ENCODE peak calls at places on chromosomes 5 and 9, in six cellular contexts. Z is heart left ventricle, M is HL-60, C is tibial artery, D is brain microvascular endothelial cell, Q is mammary epithelial cell. O is an unnamed sample.

GRCh38 chr5:1320436-1321344 is 24.2 kb downstream of the CLPTM1L start:
- DNase-seq in Z (no peak), M (no peak), C (peak), D (no peak), Q (no peak), O (no peak)

GRCh38 chr5:7396169-7397004 is 449 bp downstream of the ADCY2 start:
- DNase-seq in Z (no peak), M (no peak), C (no peak), D (no peak), Q (no peak), O (no peak)

GRCh38 chr5:147426928-147427327 is 82.9 kb downstream of the DPYSL3 start:
- DNase-seq in Z (no peak), M (no peak), C (no peak), D (no peak), Q (no peak), O (no peak)

GRCh38 chr5:4700082-4700481 is 440.0 kb upstream of the ADAMTS16 start:
- DNase-seq in Z (peak), M (no peak), C (peak), D (peak), Q (peak), O (no peak)

GRCh38 chr9:14281136-14281795 is 32.7 kb downstream of the NFIB start:
- DNase-seq in Z (no peak), M (no peak), C (no peak), D (no peak), Q (no peak), O (no peak)

GRCh38 chr5:3303777-3304176 is 291.9 kb upstream of the IRX1 start:
- DNase-seq in Z (no peak), M (no peak), C (no peak), D (no peak), Q (no peak), O (no peak)

GRCh38 chr5:169213479-169213878 is 87.5 kb downstream of the SLIT3 start:
- DNase-seq in Z (no peak), M (no peak), C (no peak), D (no peak), Q (peak), O (no peak)

GRCh38 chr5:38719403-38719802 is 126.4 kb upstream of the OSMR start:
- DNase-seq in Z (no peak), M (no peak), C (no peak), D (no peak), Q (no peak), O (no peak)

GRCh38 chr9:127927457-127928231 is 2.9 kb downstream of the PIP5KL1 start:
- DNase-seq in Z (no peak), M (no peak), C (no peak), D (no peak), Q (peak), O (no peak)

GRCh38 chr5:96149546-96149945 is 187.9 kb upstream of the ELL2 start:
- DNase-seq in Z (no peak), M (no peak), C (no peak), D (peak), Q (peak), O (no peak)

GRCh38 chr9:80699551-80699998 is 989.8 kb downstream of the TLE1 start:
- DNase-seq in Z (no peak), M (no peak), C (no peak), D (peak), Q (peak), O (no peak)

GRCh38 chr9:114737118-114737517 is 55.1 kb upstream of the TEX48 start:
- DNase-seq in Z (no peak), M (no peak), C (no peak), D (no peak), Q (no peak), O (no peak)

GRCh38 chr5:31661257-31661656 is 22.3 kb downstream of the PDZD2 start:
- DNase-seq in Z (no peak), M (no peak), C (no peak), D (no peak), Q (no peak), O (no peak)

GRCh38 chr5:94197970-94198369 is 420.4 kb downstream of the KIAA0825 start:
- DNase-seq in Z (no peak), M (no peak), C (no peak), D (no peak), Q (no peak), O (no peak)

GRCh38 chr9:108273988-108274387 is 581.8 kb downstream of the ACTL7B start:
- DNase-seq in Z (no peak), M (no peak), C (no peak), D (no peak), Q (no peak), O (no peak)

GRCh38 chr9:127074561-127075548 is 47.6 kb downstream of the ANGPTL2 start:
- DNase-seq in Z (peak), M (no peak), C (no peak), D (no peak), Q (no peak), O (peak)

GRCh38 chr5:73022480-73023169 is 66.8 kb downstream of the FCHO2 start:
- DNase-seq in Z (no peak), M (no peak), C (no peak), D (no peak), Q (peak), O (no peak)

GRCh38 chr5:171644536-171644935 is 141.1 kb upstream of the SMIM23 start:
- DNase-seq in Z (no peak), M (no peak), C (no peak), D (no peak), Q (no peak), O (no peak)

GRCh38 chr5:9251379-9251980 is 294.4 kb downstream of the SEMA5A start:
- DNase-seq in Z (no peak), M (no peak), C (no peak), D (no peak), Q (peak), O (no peak)

GRCh38 chr9:98334796-98335195 is 79.3 kb upstream of the TBC1D2 start:
- DNase-seq in Z (no peak), M (no peak), C (no peak), D (no peak), Q (peak), O (no peak)

GRCh38 chr9:33320230-33320567 is 29.9 kb downstream of the NFX1 start:
- DNase-seq in Z (no peak), M (no peak), C (no peak), D (no peak), Q (no peak), O (no peak)
- H3K27ac ChIP-seq in Z (no peak), M (peak), C (peak), D (peak), Q (peak), O (no peak)

DNA sequence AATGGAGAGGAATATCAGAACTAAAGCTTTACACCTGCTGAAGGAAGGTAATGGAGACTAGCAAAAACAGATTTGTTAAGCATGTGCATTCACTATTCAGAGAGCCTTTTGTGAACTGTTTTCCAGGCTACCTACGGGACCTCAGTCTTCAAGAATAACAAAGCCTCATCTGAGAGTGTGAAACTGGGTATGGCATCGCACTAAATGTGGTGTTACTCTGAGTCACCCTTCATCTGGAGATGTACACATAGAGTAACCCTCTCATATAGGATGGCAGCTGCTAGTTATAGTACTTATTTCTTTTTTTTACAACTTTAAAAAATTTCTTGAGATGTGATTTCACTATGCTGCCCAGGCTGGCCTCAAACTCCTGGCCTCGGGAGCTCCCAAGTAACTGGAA is 306.8 kb downstream of the ZNF608 start:
- DNase-seq in Z (no peak), M (no peak), C (no peak), D (no peak), Q (no peak), O (no peak)
- H3K27ac ChIP-seq in Z (no peak), M (no peak), C (no peak), D (no peak), Q (no peak), O (peak)

DNA sequence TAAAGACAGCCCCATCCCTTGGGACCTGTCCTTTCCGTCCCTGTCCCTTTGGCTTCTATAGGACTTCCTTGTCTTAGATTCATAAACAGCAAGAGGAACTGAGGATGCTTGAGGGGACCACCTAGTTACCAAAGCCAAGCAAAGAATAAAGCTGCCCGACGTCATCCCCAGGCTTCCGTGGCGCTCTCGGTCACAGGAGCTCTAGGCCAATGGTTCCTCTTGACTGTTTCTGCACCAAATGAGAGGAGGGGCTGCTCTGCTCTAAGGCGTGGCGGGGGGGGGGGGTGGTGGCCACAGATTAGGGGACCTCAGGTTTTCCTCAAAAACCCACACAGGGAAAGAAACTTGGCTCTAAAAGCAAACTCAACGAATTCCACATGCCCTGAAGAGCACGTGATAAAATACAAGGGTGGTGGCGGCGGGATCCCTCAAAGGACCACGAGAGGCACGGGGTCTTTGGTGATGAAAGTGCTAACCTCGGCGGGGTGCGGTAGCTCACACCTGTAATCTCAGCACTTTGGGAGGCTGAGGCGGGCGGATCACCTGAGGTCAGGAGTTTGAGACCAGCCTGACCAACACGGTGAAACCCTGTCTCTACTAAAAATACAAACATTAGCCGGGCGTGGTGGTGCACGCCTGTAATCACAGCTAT is 53.7 kb downstream of the USP20 start:
- DNase-seq in Z (no peak), M (no peak), C (no peak), D (no peak), Q (no peak), O (no peak)
- H3K27ac ChIP-seq in Z (peak), M (peak), C (no peak), D (no peak), Q (no peak), O (peak)

GRCh38 chr5:80186634-80187033 is 69.2 kb downstream of the SERINC5 start:
- DNase-seq in Z (no peak), M (peak), C (no peak), D (no peak), Q (no peak), O (no peak)
- H3K27ac ChIP-seq in Z (peak), M (peak), C (no peak), D (no peak), Q (no peak), O (no peak)

GRCh38 chr9:20649381-20649780 is 27.1 kb upstream of the MLLT3 start:
- DNase-seq in Z (no peak), M (no peak), C (no peak), D (no peak), Q (no peak), O (no peak)
- H3K27ac ChIP-seq in Z (no peak), M (no peak), C (no peak), D (no peak), Q (no peak), O (no peak)

GRCh38 chr9:132404228-132404881 is 2.3 kb downstream of the TTF1 start:
- DNase-seq in Z (no peak), M (no peak), C (no peak), D (no peak), Q (no peak), O (no peak)
- H3K27ac ChIP-seq in Z (no peak), M (no peak), C (no peak), D (no peak), Q (no peak), O (no peak)

GRCh38 chr5:133977161-133977787 is 8.8 kb upstream of the C5orf15 start:
- DNase-seq in Z (no peak), M (no peak), C (no peak), D (no peak), Q (no peak), O (no peak)
- H3K27ac ChIP-seq in Z (peak), M (no peak), C (no peak), D (peak), Q (peak), O (no peak)

GRCh38 chr5:150653145-150653761 is 7.8 kb upstream of the MYOZ3 start:
- DNase-seq in Z (no peak), M (no peak), C (no peak), D (no peak), Q (no peak), O (no peak)

GRCh38 chr5:150654181-150654580 is 6.9 kb upstream of the MYOZ3 start:
- DNase-seq in Z (no peak), M (no peak), C (no peak), D (no peak), Q (no peak), O (no peak)

GRCh38 chr5:150656191-150657132 is 4.6 kb upstream of the MYOZ3 start:
- DNase-seq in Z (peak), M (peak), C (no peak), D (no peak), Q (no peak), O (peak)

GRCh38 chr5:150653762-150654158 is 7.3 kb upstream of the MYOZ3 start:
- DNase-seq in Z (no peak), M (no peak), C (no peak), D (no peak), Q (no peak), O (no peak)

GRCh38 chr5:150655221-150655620 is 5.8 kb upstream of the MYOZ3 start:
- DNase-seq in Z (no peak), M (no peak), C (no peak), D (no peak), Q (no peak), O (no peak)
- H3K27ac ChIP-seq in Z (peak), M (no peak), C (peak), D (no peak), Q (no peak), O (no peak)

GRCh38 chr5:52789867-52790266 is 2.2 kb downstream of the ITGA1 start:
- DNase-seq in Z (no peak), M (no peak), C (no peak), D (no peak), Q (no peak), O (no peak)
- H3K27ac ChIP-seq in Z (peak), M (no peak), C (peak), D (no peak), Q (no peak), O (no peak)

DNA sequence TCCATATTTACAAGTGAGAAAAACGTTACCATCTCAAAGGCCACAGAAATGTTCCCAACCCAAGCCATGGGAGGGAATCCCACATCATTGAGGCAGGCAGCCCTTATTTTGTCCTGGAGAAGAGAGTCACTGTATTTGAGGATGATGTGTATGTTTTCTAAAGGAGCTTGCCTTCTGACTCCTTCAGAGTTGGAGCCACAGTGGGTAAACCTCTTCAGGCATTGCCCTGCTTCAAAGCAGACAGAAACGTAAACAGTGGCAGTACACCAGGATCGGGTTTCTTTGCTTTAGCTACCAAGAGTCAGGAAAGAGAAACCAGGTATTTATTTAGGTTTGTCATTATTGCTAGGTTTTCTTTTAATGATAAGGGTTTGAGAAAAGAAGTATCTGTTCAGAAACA is 45.7 kb downstream of the MUSK start:
- DNase-seq in Z (no peak), M (no peak), C (no peak), D (no peak), Q (no peak), O (no peak)
- H3K27ac ChIP-seq in Z (no peak), M (no peak), C (no peak), D (no peak), Q (no peak), O (no peak)

O was measured in substantia nigra.